ENCODE peak calls at places on chromosomes 3 and 15, in five cellular contexts. G is thoracic aorta, X is AG09309, A is coronary artery, S is transverse colon. C is an unnamed sample.

GRCh38 chr15:82663186-82663600 is 16.0 kb upstream of the CPEB1 start:
- DNase-seq in S (peak; percentile 25), G (no peak), A (no peak), X (no peak), C (no peak)

GRCh38 chr3:14505001-14505802 is 34.9 kb downstream of the GRIP2 start:
- DNase-seq in S (no peak), G (no peak), A (no peak), X (no peak), C (no peak)

GRCh38 chr3:48661501-48662139 is 1.1 kb downstream of the CELSR3 start:
- DNase-seq in A (no peak), S (peak; percentile 69), X (no peak), G (no peak), C (no peak)

GRCh38 chr15:45048784-45049631 is 26.0 kb downstream of the SORD start:
- DNase-seq in A (no peak), G (no peak), S (no peak), X (no peak), C (no peak)

GRCh38 chr3:38247366-38248035 is 18.1 kb upstream of the SLC22A13 start:
- DNase-seq in X (peak; percentile 66), S (no peak), G (no peak), A (no peak), C (peak; percentile 71)

GRCh38 chr3:16249336-16249735 is 15.4 kb downstream of the DPH3 start:
- DNase-seq in S (no peak), A (no peak), X (no peak), G (no peak), C (no peak)

GRCh38 chr3:14368146-14368545 is 34.3 kb upstream of the SLC6A6 start:
- DNase-seq in A (no peak), S (no peak), X (no peak), G (no peak), C (no peak)

GRCh38 chr3:53863127-53863526 is 16.8 kb downstream of the IL17RB start:
- DNase-seq in A (no peak), S (no peak), G (no peak), X (no peak), C (no peak)

GRCh38 chr3:128192131-128192530 is 38.9 kb downstream of the EEFSEC start:
- DNase-seq in X (no peak), G (no peak), A (no peak), S (no peak), C (no peak)

GRCh38 chr3:123559040-123559861 is 25.6 kb downstream of the HACD2 start:
- DNase-seq in G (no peak), A (no peak), X (no peak), S (no peak), C (no peak)

GRCh38 chr15:27704939-27705514 is 394.1 kb downstream of the OCA2 start:
- DNase-seq in S (no peak), A (no peak), G (no peak), X (no peak), C (no peak)

GRCh38 chr3:56889131-56889530 is 87.4 kb upstream of the ARHGEF3 start:
- DNase-seq in S (no peak), A (no peak), G (no peak), X (no peak), C (no peak)

GRCh38 chr15:78044407-78045155 is 32.9 kb downstream of the TBC1D2B start:
- DNase-seq in G (no peak), X (no peak), S (no peak), A (no peak), C (no peak)

GRCh38 chr3:184129012-184129411 is 6.1 kb upstream of the EIF2B5 start:
- DNase-seq in S (no peak), A (no peak), X (no peak), G (no peak), C (no peak)

GRCh38 chr15:32659340-32659831 is 17.9 kb downstream of the SCG5 start:
- DNase-seq in A (no peak), S (no peak), G (peak; percentile 15), X (peak; percentile 65), C (peak; percentile 69)

GRCh38 chr3:14019459-14019858 is 105.2 kb downstream of the CHCHD4 start:
- DNase-seq in A (no peak), S (no peak), G (no peak), X (no peak), C (no peak)

GRCh38 chr15:65578904-65579728 is 31.8 kb downstream of the INTS14 start:
- DNase-seq in A (no peak), S (no peak), G (no peak), X (no peak), C (no peak)

GRCh38 chr15:91882858-91883586 is 29.5 kb downstream of the SLCO3A1 start:
- DNase-seq in A (no peak), X (no peak), G (no peak), S (no peak), C (no peak)

GRCh38 chr15:80788536-80788935 is 9.4 kb downstream of the CEMIP start:
- DNase-seq in X (no peak), S (no peak), A (no peak), G (no peak), C (peak; percentile 36)

GRCh38 chr3:125107861-125108567 is 52.2 kb upstream of the HEG1 start:
- DNase-seq in X (peak; percentile 76), G (no peak), S (no peak), A (no peak), C (peak; percentile 63)

GRCh38 chr3:58034738-58035511 is 26.7 kb downstream of the FLNB start:
- DNase-seq in G (no peak), X (no peak), S (no peak), A (no peak), C (no peak)

DNA sequence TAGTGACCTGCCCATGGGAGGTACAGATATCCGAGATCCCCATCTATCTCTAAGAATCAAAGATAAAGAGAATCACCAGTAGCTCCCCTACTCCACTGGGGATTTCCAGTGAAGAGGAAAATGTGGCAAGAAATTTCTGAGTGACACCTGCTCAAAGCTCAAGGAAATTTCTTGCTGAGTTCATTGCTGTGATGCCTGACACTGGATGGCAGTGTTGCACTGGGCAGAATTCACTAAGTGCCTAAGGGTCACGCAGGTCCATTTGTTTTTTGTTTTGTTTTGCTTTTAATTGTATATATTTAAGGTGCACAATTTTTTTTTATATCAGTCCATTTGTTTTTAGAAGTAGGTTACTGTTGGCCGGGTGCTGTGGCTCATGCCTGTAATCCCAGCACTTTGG is 109.5 kb upstream of the KCNAB1 start:
- DNase-seq in A (no peak), X (no peak), S (no peak), G (no peak), C (no peak)
- TF ChIP-seq CTCF in A (no peak), X (peak; percentile 36), S (no peak), G (peak; percentile 18), C (no peak)

GRCh38 chr3:72571052-72571451 is 277.2 kb downstream of the SHQ1 start:
- DNase-seq in A (no peak), S (no peak), G (no peak), X (no peak), C (no peak)

GRCh38 chr3:72565593-72565992 is 282.7 kb downstream of the SHQ1 start:
- DNase-seq in S (no peak), A (no peak), X (no peak), G (no peak), C (no peak)

GRCh38 chr3:72567976-72568560 is 280.2 kb downstream of the SHQ1 start:
- DNase-seq in G (no peak), X (no peak), S (peak; percentile 22), A (no peak), C (no peak)

GRCh38 chr3:72569754-72570440 is 278.3 kb downstream of the SHQ1 start:
- DNase-seq in X (no peak), S (no peak), A (no peak), G (no peak), C (no peak)

GRCh38 chr3:72567474-72567873 is 280.8 kb downstream of the SHQ1 start:
- DNase-seq in X (no peak), G (no peak), S (no peak), A (no peak), C (no peak)
- H3K4me3 ChIP-seq in X (no peak overlapping the region), G (no peak overlapping the region), S (no peak overlapping the region), A (no peak overlapping the region), C (no peak overlapping the region)

GRCh38 chr3:78481050-78481449 is 1286.7 kb downstream of the ROBO1 start:
- DNase-seq in G (no peak), S (no peak), A (no peak), X (no peak), C (no peak)

GRCh38 chr3:78476076-78476475 is 1291.7 kb downstream of the ROBO1 start:
- DNase-seq in A (no peak), G (no peak), X (no peak), S (no peak), C (no peak)
- TF ChIP-seq CTCF in A (no peak), G (no peak), X (no peak), S (no peak), C (no peak)

DNA sequence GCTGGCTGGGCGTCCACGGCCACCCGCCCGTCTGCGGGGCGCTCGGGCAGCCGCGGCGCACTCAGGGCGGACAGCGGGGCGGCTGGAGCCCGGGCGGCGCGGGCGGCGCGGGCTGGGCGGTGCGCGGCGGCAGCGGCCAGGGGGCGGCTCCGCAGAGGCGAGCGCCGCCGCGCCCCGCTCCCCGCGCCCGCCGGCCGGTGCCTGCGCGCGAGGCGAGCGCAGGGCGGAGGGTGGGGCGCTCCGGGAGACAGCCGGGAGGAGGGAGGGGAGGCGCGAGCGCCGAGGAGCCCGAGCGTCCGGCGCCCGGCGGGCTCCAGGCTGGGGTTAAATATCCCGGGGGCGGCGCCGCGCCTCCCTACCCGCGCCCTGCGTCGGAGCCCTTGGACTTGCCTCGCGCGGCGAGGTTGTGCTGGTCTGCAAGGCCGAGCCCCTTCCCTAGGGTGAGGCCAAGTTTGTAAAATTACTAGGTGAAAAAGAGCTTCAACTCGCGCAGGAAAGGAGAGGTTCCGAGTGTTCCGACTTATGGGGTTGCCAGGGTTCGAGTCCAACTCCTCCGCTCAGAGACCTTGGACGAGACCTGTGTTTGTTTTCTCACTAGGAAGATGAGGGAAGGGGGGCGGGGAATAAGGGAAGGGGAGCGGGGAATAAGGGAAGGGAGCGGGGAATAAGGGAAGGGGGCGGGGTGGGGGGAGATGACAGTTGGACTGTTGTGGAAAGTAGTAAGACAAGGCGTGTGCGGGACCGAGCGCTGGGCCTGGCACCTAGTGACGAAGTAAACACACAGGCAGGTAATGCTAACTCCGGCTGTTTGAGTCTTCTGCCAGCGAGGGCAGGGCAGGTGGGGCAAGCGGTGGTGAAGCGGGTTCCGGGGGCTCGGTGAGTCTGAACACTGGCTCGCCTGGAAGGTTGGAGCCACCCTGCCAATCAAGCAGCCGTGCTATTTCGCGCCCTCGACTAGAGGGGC is at the start of gene TNFAIP8L3:
- DNase-seq in S (peak; percentile 50), G (no peak), A (peak; percentile 76), X (no peak), C (no peak)
- H3K4me3 ChIP-seq in S (peak within 1 kb of the TSS; percentile 65), G (peak within 1 kb of the TSS; percentile 84), A (peak within 1 kb of the TSS; percentile 96), X (peak within 1 kb of the TSS; percentile 62), C (peak within 1 kb of the TSS; percentile 55)

GRCh38 chr3:94937980-94938379 is 875.1 kb downstream of the NSUN3 start:
- DNase-seq in A (no peak), X (no peak), G (no peak), S (no peak), C (no peak)
- TF ChIP-seq CTCF in A (no peak), X (no peak), G (no peak), S (no peak), C (no peak)